ENCODE peak calls at places on chromosomes 7 and 10, in four cellular contexts. One of them, this sample, is unnamed. For H3K4me1, the result is how much of the 10 kb centered on the place peaks cover.

GRCh38 chr7:46948776-46949175 is 633.1 kb downstream of the TNS3 start:
- DNase-seq in psoas muscle: no peak
- DNase-seq in A549: no peak
- DNase-seq in testis: no peak
- DNase-seq in this sample: peak

GRCh38 chr10:15715619-15716227 is 4.0 kb downstream of the ITGA8 start:
- DNase-seq in A549: peak
- DNase-seq in psoas muscle: no peak
- DNase-seq in testis: peak
- DNase-seq in this sample: peak

GRCh38 chr10:18140149-18140956 is at the start of gene CACNB2:
- DNase-seq in psoas muscle: peak
- DNase-seq in testis: peak
- DNase-seq in A549: peak
- DNase-seq in this sample: no peak

GRCh38 chr10:60930237-60930636 is 13.7 kb downstream of the RHOBTB1 start:
- DNase-seq in psoas muscle: no peak
- DNase-seq in testis: no peak
- DNase-seq in A549: no peak
- DNase-seq in this sample: no peak

GRCh38 chr7:38880035-38880434 is 29.0 kb downstream of the VPS41 start:
- DNase-seq in A549: no peak
- DNase-seq in testis: no peak
- DNase-seq in psoas muscle: no peak
- DNase-seq in this sample: no peak

GRCh38 chr7:135744938-135745701 is 3.5 kb downstream of the FAM180A start:
- DNase-seq in A549: no peak
- DNase-seq in psoas muscle: no peak
- DNase-seq in testis: no peak
- DNase-seq in this sample: no peak

GRCh38 chr10:117929321-117930067 is 117.2 kb downstream of the RAB11FIP2 start:
- DNase-seq in A549: no peak
- DNase-seq in testis: no peak
- DNase-seq in psoas muscle: no peak
- DNase-seq in this sample: peak

GRCh38 chr7:47580811-47581331 is 1.0 kb downstream of the TNS3 start:
- DNase-seq in A549: peak
- DNase-seq in psoas muscle: no peak
- DNase-seq in testis: peak
- DNase-seq in this sample: peak

GRCh38 chr7:85480666-85481065 is 293.8 kb upstream of the SEMA3D start:
- DNase-seq in A549: no peak
- DNase-seq in testis: no peak
- DNase-seq in psoas muscle: no peak
- DNase-seq in this sample: no peak

GRCh38 chr7:66679633-66679980 is 50.9 kb downstream of the KCTD7 start:
- DNase-seq in psoas muscle: no peak
- DNase-seq in A549: no peak
- DNase-seq in testis: peak
- DNase-seq in this sample: no peak

GRCh38 chr10:5732141-5732540 is 47.5 kb downstream of the TASOR2 start:
- DNase-seq in A549: no peak
- DNase-seq in psoas muscle: no peak
- DNase-seq in testis: no peak
- DNase-seq in this sample: no peak

GRCh38 chr7:75663302-75663907 is 75.3 kb downstream of the HIP1 start:
- DNase-seq in testis: no peak
- DNase-seq in A549: no peak
- DNase-seq in psoas muscle: no peak
- DNase-seq in this sample: no peak

GRCh38 chr10:97468162-97468561 is 22.2 kb downstream of the ZDHHC16 start:
- DNase-seq in A549: no peak
- DNase-seq in psoas muscle: no peak
- DNase-seq in testis: no peak
- DNase-seq in this sample: no peak

GRCh38 chr10:77820349-77820748 is 106.2 kb downstream of the DLG5 start:
- DNase-seq in testis: no peak
- DNase-seq in A549: no peak
- DNase-seq in psoas muscle: peak
- DNase-seq in this sample: no peak

GRCh38 chr10:51014680-51015425 is 59.4 kb upstream of the PRKG1 start:
- DNase-seq in testis: no peak
- DNase-seq in A549: no peak
- DNase-seq in psoas muscle: no peak
- DNase-seq in this sample: no peak

GRCh38 chr7:155824195-155824915 is 12.1 kb upstream of the SHH start:
- DNase-seq in testis: no peak
- DNase-seq in psoas muscle: no peak
- DNase-seq in A549: no peak
- DNase-seq in this sample: no peak

GRCh38 chr10:61812052-61812721 is 89.3 kb upstream of the ARID5B start:
- DNase-seq in testis: no peak
- DNase-seq in A549: no peak
- DNase-seq in psoas muscle: no peak
- DNase-seq in this sample: no peak

GRCh38 chr10:125006921-125007391 is 65.0 kb downstream of the ZRANB1 start:
- DNase-seq in psoas muscle: peak
- DNase-seq in A549: no peak
- DNase-seq in testis: no peak
- DNase-seq in this sample: no peak

GRCh38 chr10:12890958-12891357 is 110.6 kb downstream of the CCDC3 start:
- DNase-seq in psoas muscle: no peak
- DNase-seq in testis: no peak
- DNase-seq in A549: no peak
- DNase-seq in this sample: no peak

GRCh38 chr10:86363184-86363832 is 3.3 kb downstream of the GRID1 start:
- DNase-seq in A549: peak
- DNase-seq in psoas muscle: peak
- DNase-seq in testis: peak
- DNase-seq in this sample: no peak

GRCh38 chr10:11748866-11749265 is 6.7 kb downstream of the ECHDC3 start:
- DNase-seq in A549: no peak
- DNase-seq in testis: no peak
- DNase-seq in psoas muscle: no peak
- DNase-seq in this sample: no peak

GRCh38 chr7:18151419-18151818 is 123.8 kb upstream of the PRPS1L1 start:
- DNase-seq in A549: peak
- DNase-seq in psoas muscle: no peak
- DNase-seq in testis: no peak
- DNase-seq in this sample: no peak

GRCh38 chr10:95628786-95629185 is 27.7 kb downstream of the ALDH18A1 start:
- DNase-seq in psoas muscle: no peak
- DNase-seq in A549: no peak
- DNase-seq in testis: no peak
- DNase-seq in this sample: no peak

GRCh38 chr10:94129393-94130130 is 135.8 kb downstream of the PLCE1 start:
- DNase-seq in A549: peak
- DNase-seq in psoas muscle: no peak
- DNase-seq in testis: no peak
- DNase-seq in this sample: no peak

GRCh38 chr7:50251765-50252164 is 52.8 kb upstream of the IKZF1 start:
- DNase-seq in A549: no peak
- DNase-seq in psoas muscle: no peak
- DNase-seq in testis: no peak
- DNase-seq in this sample: no peak

GRCh38 chr10:35460852-35461460 is 124.6 kb downstream of the CCNY start:
- DNase-seq in A549: no peak
- DNase-seq in testis: no peak
- DNase-seq in psoas muscle: no peak
- DNase-seq in this sample: peak

GRCh38 chr10:35463878-35464277 is 127.6 kb downstream of the CCNY start:
- DNase-seq in A549: no peak
- DNase-seq in testis: no peak
- DNase-seq in psoas muscle: no peak
- DNase-seq in this sample: peak

GRCh38 chr10:35463105-35463867 is 127.0 kb downstream of the CCNY start:
- DNase-seq in psoas muscle: no peak
- DNase-seq in testis: no peak
- DNase-seq in A549: no peak
- DNase-seq in this sample: no peak

GRCh38 chr10:35464805-35465456 is 128.6 kb downstream of the CCNY start:
- DNase-seq in A549: no peak
- DNase-seq in psoas muscle: no peak
- DNase-seq in testis: no peak
- DNase-seq in this sample: no peak

DNA sequence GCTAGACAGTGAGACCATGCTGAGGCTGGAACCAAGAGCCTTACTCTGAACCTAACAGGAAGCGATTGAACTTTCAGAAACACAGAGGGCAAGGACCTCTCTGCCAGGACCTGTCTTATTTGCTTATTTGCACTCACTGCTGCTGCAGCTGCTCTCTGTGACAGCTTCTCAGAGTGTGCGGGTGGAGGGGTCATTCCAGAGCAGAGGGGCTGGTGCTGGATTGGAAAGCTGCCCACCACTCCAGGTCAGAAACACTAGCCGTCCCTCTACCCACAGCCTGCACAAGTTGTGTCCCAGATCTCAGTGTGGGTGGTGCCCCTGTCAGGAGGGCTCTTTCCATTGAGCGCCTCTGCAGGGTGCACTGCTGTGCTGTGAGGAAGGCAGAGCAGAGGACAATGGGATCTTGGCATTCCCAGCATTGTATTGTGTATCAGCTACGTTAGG is 126.2 kb downstream of the CCNY start:
- DNase-seq in psoas muscle: no peak
- DNase-seq in testis: no peak
- DNase-seq in A549: no peak
- DNase-seq in this sample: peak
- H3K4me1 ChIP-seq in psoas muscle: half or more
- H3K4me1 ChIP-seq in testis: under half
- H3K4me1 ChIP-seq in A549: under half
- H3K4me1 ChIP-seq in this sample: under half

DNA sequence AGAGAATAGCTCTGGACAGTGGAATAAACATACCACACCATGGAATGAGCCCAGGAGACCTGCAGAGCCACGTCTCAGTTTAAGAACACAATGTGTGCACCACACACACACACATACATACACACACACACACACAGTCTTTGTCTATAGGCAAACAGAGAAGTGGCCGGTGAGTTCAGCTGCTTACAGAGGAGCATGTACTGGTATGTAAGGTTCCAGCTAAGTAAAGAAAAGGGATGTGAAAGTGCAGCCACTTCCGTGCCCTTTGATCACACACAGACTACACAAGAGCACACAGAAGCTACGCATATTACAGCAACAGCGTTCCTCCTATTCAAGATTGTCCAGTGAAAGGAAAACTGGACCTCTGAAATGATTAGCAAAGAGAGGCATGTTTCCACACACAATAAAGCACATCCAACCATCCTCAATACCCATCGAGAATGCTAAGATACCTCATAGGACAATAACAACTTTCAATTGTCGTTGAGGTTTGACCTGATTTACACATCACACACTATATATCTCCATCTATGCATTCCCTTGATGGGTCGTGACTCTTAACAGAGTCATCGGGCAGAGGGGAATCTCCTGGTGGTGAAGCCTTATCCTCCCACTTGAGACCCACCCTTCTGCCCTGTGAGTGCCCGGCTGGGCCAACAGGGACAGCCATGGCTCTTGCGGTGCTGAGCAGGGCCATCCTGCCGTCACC is 23.5 kb downstream of the SLC35B4 start:
- DNase-seq in testis: peak
- DNase-seq in psoas muscle: no peak
- DNase-seq in A549: no peak
- DNase-seq in this sample: no peak
- H3K4me3 ChIP-seq in testis: no peak
- H3K4me3 ChIP-seq in psoas muscle: no peak
- H3K4me3 ChIP-seq in A549: no peak
- H3K4me3 ChIP-seq in this sample: no peak

GRCh38 chr7:104980969-104981670 is 32.9 kb upstream of the KMT2E start:
- DNase-seq in A549: peak
- DNase-seq in testis: no peak
- DNase-seq in psoas muscle: no peak
- DNase-seq in this sample: peak
- H3K4me1 ChIP-seq in A549: under half
- H3K4me1 ChIP-seq in testis: half or more
- H3K4me1 ChIP-seq in psoas muscle: half or more
- H3K4me1 ChIP-seq in this sample: under half

GRCh38 chr7:129147723-129148122 is 3.2 kb downstream of the TSPAN33 start:
- DNase-seq in A549: no peak
- DNase-seq in testis: no peak
- DNase-seq in psoas muscle: no peak
- DNase-seq in this sample: no peak

GRCh38 chr7:129144095-129144833 is at the start of gene TSPAN33:
- DNase-seq in psoas muscle: peak
- DNase-seq in testis: peak
- DNase-seq in A549: peak
- DNase-seq in this sample: peak

GRCh38 chr7:129143724-129144094 is 798 bp upstream of the TSPAN33 start:
- DNase-seq in psoas muscle: no peak
- DNase-seq in testis: no peak
- DNase-seq in A549: no peak
- DNase-seq in this sample: no peak

GRCh38 chr7:129144834-129145668 is 544 bp downstream of the TSPAN33 start:
- DNase-seq in psoas muscle: no peak
- DNase-seq in A549: no peak
- DNase-seq in testis: no peak
- DNase-seq in this sample: no peak

GRCh38 chr7:129146237-129146979 is 1.9 kb downstream of the TSPAN33 start:
- DNase-seq in testis: peak
- DNase-seq in psoas muscle: no peak
- DNase-seq in A549: no peak
- DNase-seq in this sample: peak
- H3K4me3 ChIP-seq in testis: no peak
- H3K4me3 ChIP-seq in psoas muscle: no peak
- H3K4me3 ChIP-seq in A549: no peak
- H3K4me3 ChIP-seq in this sample: no peak

DNA sequence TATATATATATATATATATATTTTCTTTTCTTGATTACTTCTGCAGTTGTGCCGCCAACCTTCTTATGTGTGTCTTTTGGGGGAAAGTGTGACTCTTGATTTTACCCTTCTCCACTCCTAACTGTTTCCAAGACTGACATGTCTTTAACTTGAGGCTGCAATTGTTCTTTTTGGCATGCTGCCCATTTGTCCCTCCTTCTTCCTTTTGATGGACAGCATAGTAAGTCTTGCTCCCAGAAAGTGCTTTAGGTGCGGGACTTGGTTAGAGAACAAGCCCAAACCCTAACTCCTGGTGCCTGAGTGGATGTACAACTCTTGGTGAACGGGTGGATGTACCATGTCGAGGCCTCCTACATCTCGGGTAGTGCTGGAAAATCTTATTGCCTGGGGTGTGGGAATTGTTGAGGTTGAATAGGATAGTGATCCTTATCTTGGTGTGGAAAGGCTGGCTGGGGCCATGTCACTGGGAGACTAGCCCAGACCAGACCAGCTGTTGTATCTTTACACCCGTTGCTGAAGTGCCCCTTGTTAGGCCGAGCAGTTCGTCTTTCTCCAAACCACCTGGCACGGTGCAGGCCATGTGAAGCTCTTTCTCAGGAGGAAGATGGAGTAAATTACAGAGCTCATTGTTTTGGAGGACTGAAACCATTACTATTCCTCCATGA is 16.3 kb downstream of the TCF7L2 start:
- DNase-seq in testis: no peak
- DNase-seq in psoas muscle: no peak
- DNase-seq in A549: no peak
- DNase-seq in this sample: peak
- H3K4me1 ChIP-seq in testis: under half
- H3K4me1 ChIP-seq in psoas muscle: under half
- H3K4me1 ChIP-seq in A549: half or more
- H3K4me1 ChIP-seq in this sample: half or more

This sample was measured in SJCRH30.